ENCODE peak calls at places on chromosomes 4 and X, in seven cellular contexts. One of them, this sample, is unnamed.

GRCh38 chr4:46329118-46329976 is 60.6 kb downstream of the GABRA2 start:
- DNase-seq in PC-3: peak
- DNase-seq in heart left ventricle: no peak
- DNase-seq in psoas muscle: no peak
- DNase-seq in uterus: no peak
- DNase-seq in HL-60: peak
- DNase-seq in heart right ventricle: no peak
- DNase-seq in this sample: peak

GRCh38 chr4:80680934-80681333 is 345.4 kb downstream of the CFAP299 start:
- DNase-seq in heart left ventricle: no peak
- DNase-seq in uterus: no peak
- DNase-seq in PC-3: no peak
- DNase-seq in heart right ventricle: no peak
- DNase-seq in psoas muscle: no peak
- DNase-seq in HL-60: no peak
- DNase-seq in this sample: no peak

GRCh38 chr4:139171878-139172691 is 4.9 kb downstream of the ELF2 start:
- DNase-seq in heart right ventricle: no peak
- DNase-seq in HL-60: no peak
- DNase-seq in PC-3: peak
- DNase-seq in heart left ventricle: no peak
- DNase-seq in psoas muscle: no peak
- DNase-seq in uterus: no peak
- DNase-seq in this sample: no peak

GRCh38 chr4:38925492-38926418 is 58.1 kb downstream of the FAM114A1 start:
- DNase-seq in PC-3: no peak
- DNase-seq in HL-60: no peak
- DNase-seq in uterus: no peak
- DNase-seq in heart right ventricle: no peak
- DNase-seq in heart left ventricle: no peak
- DNase-seq in psoas muscle: no peak
- DNase-seq in this sample: no peak

GRCh38 chr4:1567808-1568581 is 116.1 kb downstream of the FAM53A start:
- DNase-seq in heart right ventricle: peak
- DNase-seq in uterus: no peak
- DNase-seq in PC-3: no peak
- DNase-seq in psoas muscle: peak
- DNase-seq in HL-60: no peak
- DNase-seq in heart left ventricle: no peak
- DNase-seq in this sample: no peak

GRCh38 chr4:182655321-182655720 is 261.9 kb downstream of the DCTD start:
- DNase-seq in heart left ventricle: no peak
- DNase-seq in psoas muscle: no peak
- DNase-seq in HL-60: no peak
- DNase-seq in PC-3: no peak
- DNase-seq in heart right ventricle: no peak
- DNase-seq in uterus: no peak
- DNase-seq in this sample: no peak

GRCh38 chr4:117481742-117482141 is 396.4 kb upstream of the TRAM1L1 start:
- DNase-seq in heart right ventricle: no peak
- DNase-seq in PC-3: no peak
- DNase-seq in heart left ventricle: no peak
- DNase-seq in psoas muscle: no peak
- DNase-seq in HL-60: no peak
- DNase-seq in uterus: no peak
- DNase-seq in this sample: no peak

GRCh38 chr4:119032921-119033685 is 102.5 kb upstream of the MYOZ2 start:
- DNase-seq in HL-60: no peak
- DNase-seq in psoas muscle: no peak
- DNase-seq in PC-3: no peak
- DNase-seq in uterus: no peak
- DNase-seq in heart right ventricle: no peak
- DNase-seq in heart left ventricle: no peak
- DNase-seq in this sample: no peak

GRCh38 chr4:24632011-24632410 is 47.7 kb upstream of the DHX15 start:
- DNase-seq in HL-60: no peak
- DNase-seq in heart left ventricle: no peak
- DNase-seq in psoas muscle: no peak
- DNase-seq in uterus: no peak
- DNase-seq in PC-3: peak
- DNase-seq in heart right ventricle: no peak
- DNase-seq in this sample: no peak

GRCh38 chr4:158796370-158797140 is 27.7 kb downstream of the FNIP2 start:
- DNase-seq in uterus: no peak
- DNase-seq in PC-3: no peak
- DNase-seq in heart right ventricle: no peak
- DNase-seq in HL-60: no peak
- DNase-seq in psoas muscle: no peak
- DNase-seq in heart left ventricle: no peak
- DNase-seq in this sample: peak
- H3K27ac ChIP-seq in uterus: no peak
- H3K27ac ChIP-seq in PC-3: no peak
- H3K27ac ChIP-seq in heart right ventricle: no peak
- H3K27ac ChIP-seq in HL-60: no peak
- H3K27ac ChIP-seq in psoas muscle: peak
- H3K27ac ChIP-seq in heart left ventricle: no peak
- H3K27ac ChIP-seq in this sample: no peak

GRCh38 chr4:83440148-83440814 is 15.3 kb downstream of the HELQ start:
- DNase-seq in psoas muscle: no peak
- DNase-seq in PC-3: no peak
- DNase-seq in uterus: no peak
- DNase-seq in heart left ventricle: no peak
- DNase-seq in heart right ventricle: no peak
- DNase-seq in HL-60: no peak
- DNase-seq in this sample: no peak

GRCh38 chr4:83440899-83441298 is 14.7 kb downstream of the HELQ start:
- DNase-seq in HL-60: no peak
- DNase-seq in PC-3: no peak
- DNase-seq in psoas muscle: no peak
- DNase-seq in heart right ventricle: no peak
- DNase-seq in uterus: no peak
- DNase-seq in heart left ventricle: no peak
- DNase-seq in this sample: no peak

GRCh38 chr4:83431200-83431599 is 24.4 kb downstream of the HELQ start:
- DNase-seq in uterus: no peak
- DNase-seq in heart right ventricle: no peak
- DNase-seq in psoas muscle: no peak
- DNase-seq in PC-3: no peak
- DNase-seq in heart left ventricle: no peak
- DNase-seq in HL-60: no peak
- DNase-seq in this sample: no peak

GRCh38 chr4:83438719-83439118 is 16.9 kb downstream of the HELQ start:
- DNase-seq in PC-3: peak
- DNase-seq in heart right ventricle: no peak
- DNase-seq in psoas muscle: no peak
- DNase-seq in heart left ventricle: no peak
- DNase-seq in HL-60: no peak
- DNase-seq in uterus: no peak
- DNase-seq in this sample: no peak

DNA sequence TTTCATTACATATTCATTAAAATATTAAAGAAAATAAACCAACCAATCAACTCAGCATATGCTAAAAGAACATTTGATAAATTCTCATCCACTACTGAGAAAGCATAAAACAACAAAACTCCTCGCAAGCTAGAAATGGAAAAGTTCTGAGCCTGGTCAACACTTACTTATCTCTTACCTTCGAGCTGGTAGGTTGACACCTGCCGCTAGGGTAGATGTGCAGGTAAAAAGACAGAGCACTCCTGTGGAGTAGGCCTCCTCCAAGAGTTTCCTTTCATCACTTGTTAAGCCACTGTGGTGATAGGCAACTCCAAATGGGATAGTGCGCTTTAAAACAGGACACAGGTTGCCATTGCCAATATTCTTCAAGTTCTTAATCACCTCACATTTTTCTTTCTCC is 18.9 kb downstream of the HELQ start:
- DNase-seq in heart right ventricle: no peak
- DNase-seq in uterus: no peak
- DNase-seq in HL-60: no peak
- DNase-seq in psoas muscle: no peak
- DNase-seq in PC-3: no peak
- DNase-seq in heart left ventricle: no peak
- DNase-seq in this sample: no peak
- TF ChIP-seq CTCF in heart right ventricle: no peak
- TF ChIP-seq CTCF in uterus: no peak
- TF ChIP-seq CTCF in HL-60: no peak
- TF ChIP-seq CTCF in psoas muscle: no peak
- TF ChIP-seq CTCF in PC-3: no peak
- TF ChIP-seq CTCF in heart left ventricle: no peak
- TF ChIP-seq CTCF in this sample: no peak

GRCh38 chr4:41146716-41147506 is 67.4 kb downstream of the APBB2 start:
- DNase-seq in psoas muscle: peak
- DNase-seq in heart left ventricle: no peak
- DNase-seq in PC-3: no peak
- DNase-seq in uterus: peak
- DNase-seq in HL-60: no peak
- DNase-seq in heart right ventricle: no peak
- DNase-seq in this sample: peak
- H3K27ac ChIP-seq in psoas muscle: peak
- H3K27ac ChIP-seq in heart left ventricle: peak
- H3K27ac ChIP-seq in PC-3: no peak
- H3K27ac ChIP-seq in uterus: peak
- H3K27ac ChIP-seq in HL-60: no peak
- H3K27ac ChIP-seq in heart right ventricle: peak
- H3K27ac ChIP-seq in this sample: peak

GRCh38 chr4:122300776-122301175 is 78.0 kb upstream of the ADAD1 start:
- DNase-seq in PC-3: no peak
- DNase-seq in uterus: no peak
- DNase-seq in HL-60: no peak
- DNase-seq in heart left ventricle: no peak
- DNase-seq in psoas muscle: no peak
- DNase-seq in heart right ventricle: no peak
- DNase-seq in this sample: no peak
- TF ChIP-seq CTCF in PC-3: peak
- TF ChIP-seq CTCF in uterus: no peak
- TF ChIP-seq CTCF in HL-60: no peak
- TF ChIP-seq CTCF in heart left ventricle: no peak
- TF ChIP-seq CTCF in psoas muscle: no peak
- TF ChIP-seq CTCF in heart right ventricle: no peak
- TF ChIP-seq CTCF in this sample: peak

GRCh38 chrX:10045327-10046000 is 78.3 kb downstream of the CLDN34 start:
- DNase-seq in heart left ventricle: peak
- DNase-seq in PC-3: no peak
- DNase-seq in psoas muscle: peak
- DNase-seq in uterus: no peak
- DNase-seq in HL-60: no peak
- DNase-seq in heart right ventricle: peak
- DNase-seq in this sample: peak
- H3K27ac ChIP-seq in heart left ventricle: peak
- H3K27ac ChIP-seq in PC-3: no peak
- H3K27ac ChIP-seq in psoas muscle: no peak
- H3K27ac ChIP-seq in uterus: no peak
- H3K27ac ChIP-seq in HL-60: no peak
- H3K27ac ChIP-seq in heart right ventricle: peak
- H3K27ac ChIP-seq in this sample: no peak

GRCh38 chr4:12359420-12359819 is 930.7 kb upstream of the HS3ST1 start:
- DNase-seq in uterus: no peak
- DNase-seq in HL-60: no peak
- DNase-seq in heart right ventricle: no peak
- DNase-seq in heart left ventricle: no peak
- DNase-seq in PC-3: no peak
- DNase-seq in psoas muscle: no peak
- DNase-seq in this sample: no peak
- TF ChIP-seq CTCF in uterus: no peak
- TF ChIP-seq CTCF in HL-60: no peak
- TF ChIP-seq CTCF in heart right ventricle: no peak
- TF ChIP-seq CTCF in heart left ventricle: no peak
- TF ChIP-seq CTCF in PC-3: no peak
- TF ChIP-seq CTCF in psoas muscle: no peak
- TF ChIP-seq CTCF in this sample: no peak

GRCh38 chr4:112952301-112952700 is 97.2 kb upstream of the ANK2 start:
- DNase-seq in psoas muscle: no peak
- DNase-seq in HL-60: no peak
- DNase-seq in uterus: no peak
- DNase-seq in PC-3: no peak
- DNase-seq in heart left ventricle: no peak
- DNase-seq in heart right ventricle: no peak
- DNase-seq in this sample: no peak

GRCh38 chr4:112956458-112956857 is 93.0 kb upstream of the ANK2 start:
- DNase-seq in PC-3: no peak
- DNase-seq in uterus: no peak
- DNase-seq in HL-60: no peak
- DNase-seq in heart right ventricle: no peak
- DNase-seq in heart left ventricle: no peak
- DNase-seq in psoas muscle: no peak
- DNase-seq in this sample: no peak

GRCh38 chr4:112947616-112948015 is 101.8 kb upstream of the ANK2 start:
- DNase-seq in heart right ventricle: no peak
- DNase-seq in PC-3: no peak
- DNase-seq in heart left ventricle: no peak
- DNase-seq in HL-60: no peak
- DNase-seq in uterus: no peak
- DNase-seq in psoas muscle: no peak
- DNase-seq in this sample: no peak

GRCh38 chr4:112953295-112953694 is 96.2 kb upstream of the ANK2 start:
- DNase-seq in psoas muscle: no peak
- DNase-seq in heart left ventricle: no peak
- DNase-seq in HL-60: no peak
- DNase-seq in uterus: no peak
- DNase-seq in PC-3: no peak
- DNase-seq in heart right ventricle: no peak
- DNase-seq in this sample: no peak

GRCh38 chr4:112951362-112951962 is 98.0 kb upstream of the ANK2 start:
- DNase-seq in PC-3: peak
- DNase-seq in heart right ventricle: no peak
- DNase-seq in psoas muscle: no peak
- DNase-seq in heart left ventricle: no peak
- DNase-seq in HL-60: no peak
- DNase-seq in uterus: no peak
- DNase-seq in this sample: no peak
- H3K27ac ChIP-seq in PC-3: no peak
- H3K27ac ChIP-seq in heart right ventricle: no peak
- H3K27ac ChIP-seq in psoas muscle: no peak
- H3K27ac ChIP-seq in heart left ventricle: no peak
- H3K27ac ChIP-seq in HL-60: no peak
- H3K27ac ChIP-seq in uterus: no peak
- H3K27ac ChIP-seq in this sample: no peak

GRCh38 chrX:103488794-103489193 is 30.5 kb downstream of the RAB40A start:
- DNase-seq in heart left ventricle: no peak
- DNase-seq in heart right ventricle: no peak
- DNase-seq in psoas muscle: no peak
- DNase-seq in HL-60: no peak
- DNase-seq in uterus: no peak
- DNase-seq in PC-3: no peak
- DNase-seq in this sample: no peak
- TF ChIP-seq CTCF in heart left ventricle: no peak
- TF ChIP-seq CTCF in heart right ventricle: no peak
- TF ChIP-seq CTCF in psoas muscle: no peak
- TF ChIP-seq CTCF in HL-60: no peak
- TF ChIP-seq CTCF in uterus: no peak
- TF ChIP-seq CTCF in PC-3: no peak
- TF ChIP-seq CTCF in this sample: no peak

DNA sequence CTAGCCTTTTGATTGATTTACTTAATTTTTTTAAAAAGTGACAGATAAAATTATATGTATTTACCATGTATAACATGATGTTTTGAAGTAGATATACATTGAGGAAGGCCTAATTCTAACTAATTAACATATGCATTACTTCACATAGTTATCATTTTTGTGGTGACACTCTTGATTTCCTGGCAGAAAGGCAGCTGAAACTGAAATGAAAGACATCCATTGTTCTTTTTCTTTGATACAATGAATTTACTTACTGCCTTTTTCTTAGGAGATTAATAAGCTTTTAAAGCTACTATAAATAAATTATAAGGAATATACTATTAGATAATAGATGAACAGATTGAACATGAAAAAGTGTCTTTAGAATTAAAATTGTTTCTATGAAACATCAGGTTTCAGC is 26.7 kb downstream of the ANKRD50 start:
- DNase-seq in PC-3: no peak
- DNase-seq in psoas muscle: no peak
- DNase-seq in HL-60: no peak
- DNase-seq in heart left ventricle: no peak
- DNase-seq in heart right ventricle: no peak
- DNase-seq in uterus: no peak
- DNase-seq in this sample: no peak
- H3K27ac ChIP-seq in PC-3: no peak
- H3K27ac ChIP-seq in psoas muscle: no peak
- H3K27ac ChIP-seq in HL-60: no peak
- H3K27ac ChIP-seq in heart left ventricle: no peak
- H3K27ac ChIP-seq in heart right ventricle: no peak
- H3K27ac ChIP-seq in uterus: no peak
- H3K27ac ChIP-seq in this sample: no peak